ENCODE peak calls at places on chromosomes 16 and 17, in ten cellular contexts. Z, S, X, Y, F, E, W, O, G and B are unnamed samples. For H3K4me1, the result is how much of the 10 kb centered on the place peaks cover.

GRCh38 chr16:48537909-48538745 is 71.9 kb downstream of the N4BP1 start:
- DNase-seq in Z (peak), S (no peak), X (no peak), Y (no peak), F (peak), E (peak), W (no peak), O (peak), G (peak), B (no peak)

GRCh38 chr17:49365667-49366066 is 3.6 kb upstream of the ZNF652 start:
- DNase-seq in Z (peak), S (peak), X (peak), Y (peak), F (no peak), E (no peak), W (no peak), O (no peak), G (no peak), B (peak)

GRCh38 chr16:84579936-84580335 is 37.9 kb downstream of the COTL1 start:
- DNase-seq in Z (no peak), S (no peak), X (peak), Y (no peak), F (no peak), E (no peak), W (no peak), O (no peak), G (no peak), B (no peak)

GRCh38 chr16:56583351-56583910 is 5.9 kb upstream of the MT3 start:
- DNase-seq in Z (no peak), S (no peak), X (no peak), Y (no peak), F (no peak), E (no peak), W (no peak), O (no peak), G (no peak), B (no peak)

GRCh38 chr17:77542551-77543490 is 402.1 kb downstream of the SEC14L1 start:
- DNase-seq in Z (peak), S (peak), X (peak), Y (peak), F (peak), E (peak), W (peak), O (peak), G (peak), B (peak)

GRCh38 chr17:78873519-78874340 is 29.3 kb downstream of the CEP295NL start:
- DNase-seq in Z (no peak), S (peak), X (peak), Y (no peak), F (peak), E (no peak), W (no peak), O (no peak), G (no peak), B (no peak)

GRCh38 chr17:32586666-32587065 is 99.9 kb downstream of the CDK5R1 start:
- DNase-seq in Z (no peak), S (no peak), X (no peak), Y (no peak), F (no peak), E (no peak), W (no peak), O (no peak), G (no peak), B (no peak)

GRCh38 chr17:394718-395095 is 42.1 kb upstream of the RPH3AL start:
- DNase-seq in Z (no peak), S (no peak), X (no peak), Y (no peak), F (no peak), E (no peak), W (no peak), O (no peak), G (no peak), B (no peak)

GRCh38 chr16:86343111-86343642 is 167.2 kb upstream of the FOXF1 start:
- DNase-seq in Z (peak), S (no peak), X (peak), Y (peak), F (peak), E (peak), W (no peak), O (peak), G (peak), B (no peak)

GRCh38 chr16:27098366-27099050 is 31.8 kb downstream of the C16orf82 start:
- DNase-seq in Z (no peak), S (no peak), X (no peak), Y (no peak), F (no peak), E (no peak), W (no peak), O (no peak), G (no peak), B (no peak)

GRCh38 chr17:60292697-60293096 is 99.2 kb downstream of the USP32 start:
- DNase-seq in Z (no peak), S (no peak), X (no peak), Y (no peak), F (no peak), E (no peak), W (no peak), O (no peak), G (no peak), B (no peak)

GRCh38 chr16:14307623-14308356 is 236.7 kb downstream of the MRTFB start:
- DNase-seq in Z (peak), S (no peak), X (peak), Y (peak), F (no peak), E (no peak), W (no peak), O (no peak), G (no peak), B (no peak)

GRCh38 chr16:80233097-80233835 is 307.5 kb upstream of the DYNLRB2 start:
- DNase-seq in Z (peak), S (no peak), X (peak), Y (no peak), F (no peak), E (no peak), W (no peak), O (no peak), G (no peak), B (no peak)

GRCh38 chr17:28488884-28489276 is 15.4 kb downstream of the SLC13A2 start:
- DNase-seq in Z (no peak), S (no peak), X (no peak), Y (no peak), F (no peak), E (no peak), W (no peak), O (no peak), G (no peak), B (no peak)

GRCh38 chr16:49754495-49755290 is 101.2 kb downstream of the ZNF423 start:
- DNase-seq in Z (peak), S (peak), X (no peak), Y (no peak), F (peak), E (peak), W (no peak), O (no peak), G (no peak), B (no peak)

GRCh38 chr17:46979023-46979870 is at the start of gene RPRML:
- DNase-seq in Z (no peak), S (peak), X (peak), Y (no peak), F (no peak), E (peak), W (no peak), O (no peak), G (no peak), B (no peak)

GRCh38 chr16:2779151-2779920 is 2.3 kb upstream of the ELOB start:
- DNase-seq in Z (no peak), S (peak), X (no peak), Y (peak), F (no peak), E (peak), W (no peak), O (peak), G (peak), B (no peak)

GRCh38 chr16:24977673-24978065 is 37.5 kb downstream of the ARHGAP17 start:
- DNase-seq in Z (no peak), S (no peak), X (no peak), Y (peak), F (peak), E (no peak), W (no peak), O (no peak), G (no peak), B (no peak)

GRCh38 chr17:20721151-20721550 is 141.6 kb downstream of the CDRT15L2 start:
- DNase-seq in Z (no peak), S (no peak), X (no peak), Y (no peak), F (no peak), E (no peak), W (no peak), O (no peak), G (no peak), B (no peak)

GRCh38 chr16:57771141-57771785 is 31.0 kb downstream of the KIFC3 start:
- DNase-seq in Z (no peak), S (no peak), X (no peak), Y (no peak), F (no peak), E (no peak), W (no peak), O (no peak), G (no peak), B (no peak)

GRCh38 chr16:8528471-8528870 is 61.8 kb downstream of the TMEM114 start:
- DNase-seq in Z (no peak), S (no peak), X (no peak), Y (no peak), F (no peak), E (no peak), W (no peak), O (no peak), G (no peak), B (no peak)

GRCh38 chr16:22348296-22348695 is 26.1 kb downstream of the CDR2 start:
- DNase-seq in Z (no peak), S (no peak), X (no peak), Y (no peak), F (no peak), E (no peak), W (no peak), O (no peak), G (no peak), B (no peak)

GRCh38 chr16:25126820-25127232 is 15.3 kb downstream of the LCMT1 start:
- DNase-seq in Z (peak), S (no peak), X (peak), Y (no peak), F (peak), E (peak), W (peak), O (no peak), G (peak), B (no peak)

GRCh38 chr16:27980076-27980775 is 83.3 kb downstream of the GSG1L start:
- DNase-seq in Z (no peak), S (no peak), X (no peak), Y (peak), F (no peak), E (no peak), W (no peak), O (peak), G (no peak), B (no peak)

GRCh38 chr17:78974635-78975591 is 4.8 kb downstream of the LGALS3BP start:
- DNase-seq in Z (peak), S (no peak), X (peak), Y (peak), F (peak), E (peak), W (no peak), O (peak), G (peak), B (no peak)

GRCh38 chr16:88993006-88993787 is 16.2 kb upstream of the CBFA2T3 start:
- DNase-seq in Z (no peak), S (peak), X (no peak), Y (no peak), F (peak), E (no peak), W (no peak), O (no peak), G (no peak), B (no peak)

GRCh38 chr17:64503821-64504768 is 2.0 kb downstream of the DDX5 start:
- DNase-seq in Z (no peak), S (no peak), X (no peak), Y (no peak), F (no peak), E (no peak), W (no peak), O (no peak), G (no peak), B (no peak)

GRCh38 chr17:63039342-63039741 is 73.3 kb downstream of the TANC2 start:
- DNase-seq in Z (no peak), S (no peak), X (no peak), Y (no peak), F (peak), E (no peak), W (no peak), O (no peak), G (no peak), B (no peak)

GRCh38 chr16:85077576-85078125 is 34.6 kb downstream of the CIBAR2 start:
- DNase-seq in Z (no peak), S (no peak), X (no peak), Y (no peak), F (no peak), E (no peak), W (no peak), O (no peak), G (no peak), B (no peak)

GRCh38 chr17:39742856-39743436 is 5.2 kb downstream of the GRB7 start:
- DNase-seq in Z (no peak), S (no peak), X (no peak), Y (no peak), F (no peak), E (no peak), W (no peak), O (no peak), G (no peak), B (no peak)

DNA sequence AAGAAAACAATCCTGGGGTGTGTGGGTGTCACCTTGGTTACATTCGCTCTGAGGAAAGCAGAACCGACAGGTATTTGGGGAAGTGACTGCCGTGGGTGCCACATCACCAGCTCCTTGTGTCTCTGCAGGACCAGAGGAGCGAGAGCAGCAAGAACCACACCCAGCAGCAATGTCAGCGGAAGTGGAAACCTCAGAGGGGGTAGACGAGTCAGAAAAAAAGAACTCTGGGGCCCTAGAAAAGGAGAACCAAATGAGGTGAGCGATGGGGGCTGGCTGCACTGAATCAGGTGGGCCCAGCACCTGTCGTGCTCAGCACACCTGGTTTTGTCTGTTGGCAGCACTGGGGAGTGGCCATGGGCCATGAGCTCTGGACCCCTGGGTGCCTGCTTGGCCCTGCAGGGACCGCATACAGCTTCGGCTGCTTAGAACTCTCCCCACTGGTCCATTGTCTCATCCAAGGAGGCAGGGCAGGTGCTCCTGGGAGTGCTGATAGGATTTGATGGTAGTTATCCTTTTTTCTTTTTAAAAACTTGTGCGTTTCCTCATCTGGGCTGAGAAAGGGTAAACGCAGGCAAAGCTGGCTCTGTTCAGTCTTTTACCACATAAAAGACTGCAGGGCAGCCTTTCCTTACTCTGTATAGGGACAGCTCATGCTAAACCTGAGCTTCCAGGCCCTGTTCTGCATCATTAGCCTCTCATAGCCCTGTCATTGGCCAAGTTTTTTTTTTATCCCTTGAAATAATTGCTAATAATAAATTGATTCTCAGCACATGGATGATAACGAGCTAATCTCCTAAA is 29.4 kb downstream of the HMOX2 start:
- DNase-seq in Z (no peak), S (no peak), X (no peak), Y (no peak), F (no peak), E (peak), W (peak), O (no peak), G (peak), B (peak)
- H3K27ac ChIP-seq in Z (no peak), S (no peak), X (no peak), Y (no peak), F (no peak), E (peak), W (peak), O (no peak), G (peak), B (peak)

GRCh38 chr17:29590261-29590978 is 972 bp upstream of the GIT1 start:
- DNase-seq in Z (no peak), S (no peak), X (no peak), Y (no peak), F (peak), E (peak), W (peak), O (peak), G (no peak), B (no peak)

GRCh38 chr17:29587591-29587990 is 1.9 kb downstream of the GIT1 start:
- DNase-seq in Z (no peak), S (peak), X (no peak), Y (no peak), F (no peak), E (no peak), W (no peak), O (no peak), G (no peak), B (no peak)

GRCh38 chr17:29589524-29590260 is at the start of gene GIT1:
- DNase-seq in Z (peak), S (peak), X (peak), Y (peak), F (peak), E (peak), W (peak), O (peak), G (peak), B (peak)

GRCh38 chr17:29588017-29588557 is 1.4 kb downstream of the GIT1 start:
- DNase-seq in Z (no peak), S (peak), X (no peak), Y (no peak), F (no peak), E (no peak), W (no peak), O (no peak), G (no peak), B (no peak)

GRCh38 chr17:29588561-29589411 is 662 bp downstream of the GIT1 start:
- DNase-seq in Z (no peak), S (peak), X (no peak), Y (no peak), F (peak), E (peak), W (peak), O (no peak), G (no peak), B (peak)
- H3K4me1 ChIP-seq in Z (under half), S (half or more), X (half or more), Y (half or more), F (under half), E (under half), W (half or more), O (half or more), G (under half), B (half or more)

GRCh38 chr16:66168777-66169176 is 197.7 kb upstream of the CDH5 start:
- DNase-seq in Z (no peak), S (no peak), X (no peak), Y (no peak), F (no peak), E (no peak), W (no peak), O (no peak), G (no peak), B (no peak)

GRCh38 chr16:66170989-66171388 is 195.5 kb upstream of the CDH5 start:
- DNase-seq in Z (no peak), S (no peak), X (no peak), Y (no peak), F (no peak), E (no peak), W (no peak), O (no peak), G (no peak), B (no peak)

GRCh38 chr16:66171578-66171977 is 194.9 kb upstream of the CDH5 start:
- DNase-seq in Z (no peak), S (no peak), X (no peak), Y (no peak), F (no peak), E (no peak), W (no peak), O (no peak), G (no peak), B (no peak)

GRCh38 chr16:66167564-66168291 is 198.8 kb upstream of the CDH5 start:
- DNase-seq in Z (peak), S (peak), X (no peak), Y (no peak), F (peak), E (no peak), W (no peak), O (no peak), G (no peak), B (no peak)

DNA sequence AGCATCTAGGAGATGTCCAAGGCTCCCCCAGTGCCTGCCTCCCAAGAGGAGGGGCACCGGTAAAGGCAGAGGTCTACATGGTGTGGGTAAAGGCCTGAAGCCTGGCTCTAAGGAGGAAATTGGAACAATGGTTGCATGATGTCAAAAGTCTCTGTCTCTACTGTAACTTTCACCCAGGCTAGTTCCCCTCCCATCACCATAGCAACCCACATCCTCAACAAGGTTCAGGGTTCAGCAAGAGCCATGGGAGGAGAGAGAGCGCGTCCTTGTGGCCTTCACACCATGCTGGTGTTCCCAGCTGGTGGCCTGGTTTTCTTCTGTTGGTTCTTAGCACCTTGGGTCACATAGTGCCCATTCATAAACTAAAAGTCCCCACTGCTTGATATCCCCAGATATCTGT is 196.7 kb upstream of the CDH5 start:
- DNase-seq in Z (no peak), S (no peak), X (no peak), Y (no peak), F (no peak), E (no peak), W (no peak), O (no peak), G (no peak), B (no peak)
- H3K27ac ChIP-seq in Z (no peak), S (no peak), X (no peak), Y (no peak), F (no peak), E (no peak), W (no peak), O (no peak), G (no peak), B (no peak)

DNA sequence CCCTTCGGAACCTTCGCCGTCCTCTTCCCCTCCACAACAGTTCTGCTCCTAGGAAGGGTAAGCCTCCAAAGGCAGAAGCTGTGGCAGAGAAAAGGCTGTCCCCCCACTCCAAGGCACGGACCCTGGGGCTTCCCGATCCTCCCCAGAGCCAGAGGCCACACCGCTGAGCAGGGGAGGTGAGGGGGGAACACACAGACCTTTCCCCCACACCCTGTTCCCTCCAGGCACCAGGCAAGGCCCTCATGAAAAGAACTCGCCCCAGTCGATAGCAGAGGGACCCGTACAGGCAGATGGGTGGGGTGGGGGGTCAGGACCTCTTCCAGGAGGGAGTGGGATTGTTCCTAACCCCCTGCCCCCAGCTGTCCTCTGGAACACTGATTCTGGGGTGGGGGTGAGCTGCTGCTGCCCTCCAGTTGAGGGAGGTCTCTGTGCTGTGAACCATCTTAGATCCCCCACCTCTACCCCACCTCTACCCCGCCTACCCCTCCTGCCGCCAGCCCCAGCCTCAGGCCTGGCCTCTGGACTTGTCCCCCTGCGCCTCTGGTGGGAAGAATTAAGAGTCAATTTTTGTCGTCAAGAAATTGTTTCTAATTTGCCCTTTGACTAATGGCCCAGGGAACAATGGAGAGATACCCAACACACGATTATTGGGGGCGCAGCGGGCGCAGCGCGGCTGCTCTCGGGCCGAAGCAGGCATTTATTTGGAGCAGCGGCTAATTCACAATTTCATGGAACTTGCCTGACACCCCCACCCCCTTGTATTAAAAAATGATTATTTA is 4.6 kb upstream of the BAHCC1 start:
- DNase-seq in Z (no peak), S (no peak), X (no peak), Y (no peak), F (no peak), E (no peak), W (no peak), O (no peak), G (no peak), B (no peak)
- H3K4me1 ChIP-seq in Z (under half), S (half or more), X (half or more), Y (under half), F (under half), E (half or more), W (under half), O (half or more), G (under half), B (under half)

GRCh38 chr17:15048381-15048780 is 216.7 kb downstream of the PMP22 start:
- DNase-seq in Z (no peak), S (no peak), X (no peak), Y (no peak), F (no peak), E (no peak), W (no peak), O (no peak), G (no peak), B (no peak)
- H3K27ac ChIP-seq in Z (no peak), S (no peak), X (no peak), Y (no peak), F (no peak), E (no peak), W (no peak), O (no peak), G (no peak), B (no peak)